ENCODE peak calls at places on chromosomes 12 and 14, in four cellular contexts. C, V, O and N are unnamed samples.
A peak's percentile ranks its signal among the peaks of the same experiment; 100 is the strongest.

GRCh38 chr12:53379389-53380103 is 430 bp upstream of the SP1 start:
- DNase-seq in C (peak; percentile 100), V (peak; percentile 100), O (peak; percentile 100), N (peak; percentile 86)

GRCh38 chr12:71178162-71178561 is 20.4 kb upstream of the TSPAN8 start:
- DNase-seq in C (no peak), V (no peak), O (no peak), N (no peak)

GRCh38 chr12:117092886-117093285 is 6.3 kb downstream of the TESC start:
- DNase-seq in C (no peak), V (no peak), O (no peak), N (no peak)

GRCh38 chr14:51219473-51220448 is 20.3 kb upstream of the TMX1 start:
- DNase-seq in C (peak; percentile 54), V (peak; percentile 36), O (no peak), N (no peak)

GRCh38 chr14:91755560-91755959 is 23.7 kb upstream of the CATSPERB start:
- DNase-seq in C (peak; percentile 4), V (no peak), O (no peak), N (no peak)

GRCh38 chr14:65164068-65164824 is 61.9 kb upstream of the MAX start:
- DNase-seq in C (peak; percentile 61), V (peak; percentile 53), O (no peak), N (no peak)

GRCh38 chr14:104553166-104554087 is 26.1 kb upstream of the C14orf180 start:
- DNase-seq in C (no peak), V (no peak), O (no peak), N (no peak)

GRCh38 chr14:57611555-57612075 is 118.0 kb upstream of the CCDC198 start:
- DNase-seq in C (no peak), V (no peak), O (no peak), N (no peak)

GRCh38 chr12:12379831-12380730 is 23.2 kb downstream of the BORCS5 start:
- DNase-seq in C (no peak), V (no peak), O (no peak), N (no peak)

GRCh38 chr12:59119676-59120075 is 199.4 kb upstream of the LRIG3 start:
- DNase-seq in C (peak; percentile 39), V (no peak), O (no peak), N (no peak)

GRCh38 chr12:20757-21156 is 45.8 kb upstream of the IQSEC3 start:
- DNase-seq in C (no peak), V (no peak), O (no peak), N (no peak)

GRCh38 chr12:104377507-104377812 is 73.9 kb downstream of the EID3 start:
- DNase-seq in C (no peak), V (no peak), O (no peak), N (no peak)

GRCh38 chr14:44428239-44428924 is 78.7 kb downstream of the FSCB start:
- DNase-seq in C (no peak), V (peak; percentile 26), O (no peak), N (no peak)

GRCh38 chr12:31658743-31659086 is 773 bp upstream of the ETFBKMT start:
- DNase-seq in C (no peak), V (no peak), O (no peak), N (no peak)

GRCh38 chr12:92640686-92641085 is 62.1 kb upstream of the PLEKHG7 start:
- DNase-seq in C (peak; percentile 35), V (no peak), O (no peak), N (no peak)

GRCh38 chr14:106346534-106347290 is 820.3 kb downstream of the TMEM121 start:
- DNase-seq in C (no peak), V (no peak), O (no peak), N (no peak)

GRCh38 chr14:20998674-20999366 is at the start of gene SLC39A2:
- DNase-seq in C (peak; percentile 60), V (peak; percentile 90), O (peak; percentile 75), N (no peak)

GRCh38 chr14:71245659-71246361 is 338.6 kb downstream of the PCNX1 start:
- DNase-seq in C (no peak), V (no peak), O (no peak), N (no peak)

DNA sequence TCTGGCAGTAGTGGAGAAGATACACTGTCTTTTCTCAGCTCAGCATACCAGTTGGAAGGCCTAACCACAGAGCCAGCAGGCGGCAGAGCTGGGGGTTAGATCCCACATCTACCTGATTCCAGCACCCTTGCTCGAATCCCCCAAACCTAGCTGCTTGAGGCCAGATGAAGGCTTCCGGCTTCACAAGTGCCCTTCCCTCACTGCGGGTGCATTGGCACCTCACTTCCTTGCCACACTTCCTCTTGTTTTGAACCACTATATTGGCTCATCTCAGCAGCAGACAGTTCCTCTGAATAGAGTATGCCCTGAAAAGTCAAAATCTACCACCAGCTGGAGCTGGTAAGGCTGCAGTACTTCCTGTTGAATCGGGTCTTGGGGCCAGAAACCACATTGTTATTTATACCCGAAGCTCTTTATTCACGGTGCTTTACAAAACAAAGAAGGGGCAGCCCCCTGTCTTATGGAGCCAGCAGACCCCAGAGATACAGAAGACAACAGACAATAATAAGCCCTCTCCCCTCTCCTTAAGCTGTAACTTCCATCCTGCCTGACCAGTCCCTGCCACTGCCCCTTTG is 233.7 kb downstream of the EFCAB11 start:
- DNase-seq in C (no peak), V (no peak), O (peak; percentile 46), N (no peak)
- H3K9ac ChIP-seq in C (no peak overlapping the region), V (no peak overlapping the region), O (no peak overlapping the region), N (no peak overlapping the region)

GRCh38 chr14:37712976-37713431 is 117.6 kb downstream of the TTC6 start:
- DNase-seq in C (no peak), V (no peak), O (no peak), N (no peak)

GRCh38 chr14:37708481-37708880 is 113.1 kb downstream of the TTC6 start:
- DNase-seq in C (peak; percentile 60), V (no peak), O (no peak), N (no peak)

GRCh38 chr14:37709419-37710195 is 114.2 kb downstream of the TTC6 start:
- DNase-seq in C (peak; percentile 39), V (peak; percentile 3), O (no peak), N (no peak)

GRCh38 chr14:37707716-37708115 is 112.3 kb downstream of the TTC6 start:
- DNase-seq in C (peak; percentile 48), V (no peak), O (no peak), N (no peak)

DNA sequence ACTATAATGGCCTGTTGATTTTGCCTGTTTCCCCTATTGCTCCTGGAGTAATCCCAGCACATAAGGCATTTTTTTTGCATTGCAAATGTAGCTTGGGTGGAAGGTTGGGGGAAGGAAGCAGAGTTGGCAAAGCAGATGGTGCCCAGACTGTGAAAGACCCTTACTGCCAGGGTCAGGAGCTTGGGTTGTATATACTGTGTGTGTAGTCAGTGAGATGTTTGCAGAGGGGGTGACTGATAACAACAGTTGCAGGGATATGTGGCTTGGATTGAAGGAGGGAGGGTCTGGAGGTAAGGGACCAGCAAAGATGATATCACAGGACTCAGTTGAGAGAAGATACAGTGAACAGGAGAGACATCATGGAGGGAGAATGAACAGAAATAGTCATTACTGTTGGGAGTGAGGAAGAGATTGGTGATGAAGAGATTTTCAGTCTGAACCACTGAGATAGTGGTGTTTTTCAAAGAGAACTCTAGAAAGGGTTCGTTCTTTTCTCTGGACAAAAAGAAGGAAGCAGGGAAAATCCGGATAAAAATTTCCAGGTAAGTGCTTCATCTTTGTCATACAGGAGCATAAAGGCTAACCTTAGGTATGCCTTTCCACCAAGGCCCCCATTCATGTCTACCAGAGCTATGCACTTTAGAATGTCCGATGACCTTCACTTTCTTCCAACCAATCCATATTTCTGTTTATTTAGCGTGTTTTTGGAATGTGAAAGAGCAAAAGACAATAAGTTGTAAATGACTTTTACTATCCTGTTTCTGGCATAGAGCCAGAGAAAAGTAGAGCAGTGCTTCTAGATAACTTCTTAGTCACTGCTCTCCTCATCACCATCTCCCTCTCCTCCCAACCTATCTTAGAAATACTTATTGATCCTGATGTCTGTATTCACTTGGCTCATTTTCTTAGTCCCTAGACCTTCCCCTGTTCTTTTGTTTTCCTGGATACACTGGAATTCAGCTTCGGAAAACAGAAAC is 116.4 kb downstream of the TTC6 start:
- DNase-seq in C (no peak), V (no peak), O (no peak), N (no peak)
- H3K56ac ChIP-seq in C (no peak overlapping the region), V (no peak overlapping the region), O (no peak overlapping the region), N (no peak overlapping the region)

DNA sequence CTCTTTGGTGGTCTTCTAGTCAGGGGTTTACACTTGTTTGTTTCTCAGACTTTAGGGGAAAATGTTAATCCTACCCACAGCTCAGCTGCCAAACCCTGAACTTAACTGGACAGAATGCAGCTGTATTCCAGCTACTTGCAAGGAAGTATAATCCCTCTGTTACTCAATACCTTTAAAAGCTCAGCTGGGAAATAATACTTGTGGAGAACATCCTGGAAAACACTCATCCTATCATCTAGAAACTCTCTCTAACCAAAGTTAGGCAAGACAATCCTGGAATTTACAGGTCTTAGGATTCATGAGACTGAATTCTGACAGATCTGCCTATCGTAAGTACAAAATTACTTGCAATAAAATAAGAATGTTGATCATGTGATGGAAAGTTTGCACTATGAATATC is 404.1 kb downstream of the ADAMTS20 start:
- DNase-seq in C (peak; percentile 1), V (no peak), O (no peak), N (no peak)
- H3K9ac ChIP-seq in C (no peak overlapping the region), V (no peak overlapping the region), O (no peak overlapping the region), N (no peak overlapping the region)

DNA sequence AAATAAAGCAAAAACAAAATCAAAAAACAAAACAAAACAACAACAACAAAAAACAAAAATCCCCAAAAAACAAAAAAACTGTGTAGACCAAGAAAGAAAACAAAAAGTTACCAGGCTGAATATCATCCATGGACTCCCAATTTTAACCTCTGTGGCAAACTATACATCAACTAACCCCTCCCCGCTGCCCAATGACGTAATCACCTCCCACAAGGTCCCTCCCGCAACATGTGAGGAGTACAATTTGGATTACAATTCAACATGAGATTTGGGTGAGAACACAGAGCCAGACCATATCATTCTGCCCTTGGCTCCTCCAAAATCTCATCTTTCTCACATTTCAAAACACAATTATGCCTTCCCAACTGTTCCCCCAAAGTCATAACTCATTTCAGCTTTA is 179.8 kb downstream of the DERA start:
- DNase-seq in C (no peak), V (no peak), O (no peak), N (no peak)
- H3K56ac ChIP-seq in C (no peak overlapping the region), V (no peak overlapping the region), O (no peak overlapping the region), N (no peak overlapping the region)

GRCh38 chr14:22544881-22545420 is 44.1 kb downstream of the DAD1 start:
- DNase-seq in C (no peak), V (no peak), O (no peak), N (no peak)
- H3K9ac ChIP-seq in C (no peak overlapping the region), V (no peak overlapping the region), O (no peak overlapping the region), N (no peak overlapping the region)